ENCODE peak calls at places on chromosomes 12 and 14, in nine cellular contexts. E, S, B, P, V, Y, X, O and T are unnamed samples.
A peak's percentile ranks its signal among the peaks of the same experiment; 100 is the strongest.

GRCh38 chr14:102785598-102785963 is 8.3 kb downstream of the TRAF3 start:
- DNase-seq in V (no peak), X (no peak), B (no peak), P (no peak), O (no peak), S (no peak), E (no peak), Y (no peak), T (no peak)

GRCh38 chr14:51442513-51443175 is 202.6 kb downstream of the TMX1 start:
- DNase-seq in V (peak; percentile 88), X (no peak), S (no peak), O (no peak), Y (no peak), P (no peak), E (peak; percentile 96), B (peak; percentile 50), T (no peak)

GRCh38 chr12:130838284-130838950 is 633 bp downstream of the STX2 start:
- DNase-seq in S (no peak), V (no peak), Y (peak; percentile 33), B (peak; percentile 39), O (no peak), P (peak; percentile 55), X (peak; percentile 15), E (no peak), T (peak; percentile 60)

GRCh38 chr12:96513681-96514080 is 24.3 kb downstream of the CFAP54 start:
- DNase-seq in V (no peak), X (no peak), P (peak; percentile 20), S (no peak), O (no peak), Y (no peak), E (no peak), B (no peak), T (no peak)

GRCh38 chr12:53381739-53382630 is 2.0 kb downstream of the SP1 start:
- DNase-seq in B (peak; percentile 47), P (peak; percentile 76), E (no peak), O (no peak), V (no peak), X (no peak), S (no peak), Y (no peak), T (no peak)

GRCh38 chr12:106239241-106239950 is 8.4 kb downstream of the CKAP4 start:
- DNase-seq in P (no peak), O (no peak), Y (no peak), E (no peak), X (no peak), S (no peak), B (no peak), V (no peak), T (no peak)

GRCh38 chr14:68421116-68421515 is 371.8 kb downstream of the ZFP36L1 start:
- DNase-seq in O (no peak), P (no peak), Y (no peak), B (no peak), V (no peak), S (no peak), E (no peak), X (no peak), T (no peak)

GRCh38 chr12:34294671-34295365 is 272.5 kb downstream of the ALG10 start:
- DNase-seq in Y (no peak), P (no peak), B (peak; percentile 6), O (no peak), V (no peak), S (no peak), X (no peak), E (no peak), T (no peak)

GRCh38 chr12:26855337-26856089 is 22.5 kb upstream of the ITPR2 start:
- DNase-seq in X (no peak), Y (no peak), P (no peak), B (no peak), S (no peak), V (no peak), E (no peak), O (no peak), T (no peak)

GRCh38 chr12:112319395-112319794 is 62.8 kb downstream of the HECTD4 start:
- DNase-seq in Y (no peak), E (no peak), B (no peak), S (no peak), P (no peak), X (no peak), O (no peak), V (no peak), T (no peak)

GRCh38 chr12:75190846-75191245 is 18.8 kb downstream of the KCNC2 start:
- DNase-seq in B (no peak), P (no peak), Y (no peak), X (no peak), V (no peak), S (no peak), E (no peak), O (no peak), T (no peak)

GRCh38 chr14:102777711-102778615 is 714 bp downstream of the TRAF3 start:
- DNase-seq in O (no peak), B (no peak), P (peak; percentile 26), Y (no peak), V (no peak), X (no peak), S (no peak), E (no peak), T (no peak)

GRCh38 chr12:59596232-59597143 is 659 bp downstream of the SLC16A7 start:
- DNase-seq in O (peak; percentile 66), Y (peak; percentile 20), S (peak; percentile 66), B (peak; percentile 82), P (peak; percentile 80), E (peak; percentile 41), V (peak; percentile 31), X (peak; percentile 67), T (peak; percentile 84)